ENCODE peak calls at places on chromosomes 6 and 20, in eight cellular contexts. Z, T, X, P, U, R, I and E are unnamed samples.

GRCh38 chr20:32004963-32005362 is 5.3 kb upstream of the CCM2L start:
- DNase-seq in Z (no peak), T (no peak), X (no peak), P (peak), U (no peak), R (no peak), I (no peak), E (no peak)

GRCh38 chr6:72551470-72551869 is 70.4 kb upstream of the KCNQ5 start:
- DNase-seq in Z (no peak), T (no peak), X (no peak), P (no peak), U (no peak), R (no peak), I (no peak), E (no peak)

GRCh38 chr20:36644713-36645109 is 1.3 kb downstream of the SLA2 start:
- DNase-seq in Z (no peak), T (peak), X (no peak), P (no peak), U (no peak), R (no peak), I (peak), E (no peak)

GRCh38 chr6:152461556-152461955 is 175.6 kb downstream of the SYNE1 start:
- DNase-seq in Z (no peak), T (no peak), X (no peak), P (no peak), U (no peak), R (no peak), I (no peak), E (no peak)

GRCh38 chr20:1950836-1951235 is 43.0 kb downstream of the PDYN start:
- DNase-seq in Z (peak), T (no peak), X (no peak), P (no peak), U (no peak), R (peak), I (no peak), E (no peak)

GRCh38 chr20:32510120-32510600 is 75.0 kb downstream of the NOL4L start:
- DNase-seq in Z (no peak), T (no peak), X (no peak), P (no peak), U (no peak), R (no peak), I (no peak), E (no peak)

GRCh38 chr6:98047881-98048280 is 764.9 kb upstream of the MMS22L start:
- DNase-seq in Z (no peak), T (no peak), X (no peak), P (no peak), U (no peak), R (no peak), I (no peak), E (peak)

GRCh38 chr6:137028912-137029311 is 15.9 kb downstream of the IL20RA start:
- DNase-seq in Z (no peak), T (no peak), X (no peak), P (no peak), U (no peak), R (no peak), I (no peak), E (no peak)